ENCODE peak calls at places on chromosomes 11 and 22, in seven cellular contexts. K, G, V, T, D, X and M are unnamed samples.
A peak's percentile ranks its signal among the peaks of the same experiment; 100 is the strongest.

GRCh38 chr11:127651175-127651887 is 650.8 kb upstream of the KIRREL3 start:
- DNase-seq in D (no peak), X (peak; percentile 80), V (no peak), K (no peak), T (no peak), G (no peak), M (no peak)

GRCh38 chr11:96744697-96745096 is 354.9 kb downstream of the JRKL start:
- DNase-seq in K (no peak), X (no peak), D (no peak), T (no peak), V (no peak), G (no peak), M (no peak)

GRCh38 chr11:102111787-102112653 is 1.8 kb downstream of the YAP1 start:
- DNase-seq in X (peak; percentile 98), D (no peak), V (peak; percentile 73), K (peak; percentile 49), T (peak; percentile 60), G (peak; percentile 13), M (no peak)

GRCh38 chr11:68890490-68891231 is 13.0 kb downstream of the MRPL21 start:
- DNase-seq in K (no peak), D (no peak), G (no peak), T (peak; percentile 49), V (peak; percentile 92), X (no peak), M (peak; percentile 86)

GRCh38 chr22:48700566-48701295 is 1126.9 kb downstream of the BRD1 start:
- DNase-seq in D (no peak), K (no peak), X (no peak), V (no peak), T (no peak), G (no peak), M (no peak)

GRCh38 chr11:115222218-115222862 is 281.9 kb downstream of the CADM1 start:
- DNase-seq in D (peak; percentile 7), T (peak; percentile 22), K (no peak), X (peak; percentile 44), G (no peak), V (no peak), M (no peak)

GRCh38 chr11:2920343-2920742 is 8.9 kb downstream of the PHLDA2 start:
- DNase-seq in V (no peak), T (no peak), D (no peak), K (no peak), G (no peak), X (no peak), M (no peak)

GRCh38 chr11:102268083-102268984 is 49.0 kb upstream of the BIRC3 start:
- DNase-seq in T (peak; percentile 90), V (peak; percentile 85), D (peak; percentile 74), K (peak; percentile 85), G (peak; percentile 75), X (peak; percentile 98), M (peak; percentile 92)

GRCh38 chr11:66969584-66970205 is 5.4 kb upstream of the C11orf86 start:
- DNase-seq in D (no peak), T (no peak), G (no peak), K (no peak), X (no peak), V (no peak), M (no peak)

GRCh38 chr11:45848654-45849081 is 1.4 kb downstream of the CRY2 start:
- DNase-seq in X (peak; percentile 20), K (no peak), D (no peak), G (no peak), V (no peak), T (no peak), M (no peak)

GRCh38 chr22:27504854-27505253 is 296.7 kb downstream of the MN1 start:
- DNase-seq in D (no peak), G (no peak), K (no peak), V (no peak), T (no peak), X (no peak), M (no peak)

GRCh38 chr22:29143848-29144785 is 61.6 kb upstream of the EMID1 start:
- DNase-seq in K (peak; percentile 50), D (no peak), X (no peak), T (no peak), V (peak; percentile 53), G (no peak), M (peak; percentile 75)

GRCh38 chr11:69518081-69518950 is 36.9 kb downstream of the LINC01488 start:
- DNase-seq in X (no peak), K (no peak), T (no peak), G (no peak), V (no peak), D (no peak), M (no peak)

GRCh38 chr11:75925785-75926164 is 110.8 kb downstream of the UVRAG start:
- DNase-seq in K (no peak), G (no peak), D (no peak), T (no peak), X (peak; percentile 11), V (no peak), M (no peak)

GRCh38 chr11:111049131-111049530 is 196.4 kb upstream of the POU2AF2 start:
- DNase-seq in V (no peak), K (no peak), T (no peak), D (no peak), G (no peak), X (no peak), M (no peak)

GRCh38 chr11:116384876-116385275 is 387.9 kb downstream of the BUD13 start:
- DNase-seq in V (no peak), G (no peak), X (no peak), D (no peak), T (no peak), K (no peak), M (no peak)

GRCh38 chr22:36135306-36135705 is 25.2 kb downstream of the APOL3 start:
- DNase-seq in G (no peak), X (no peak), D (no peak), T (no peak), K (no peak), V (no peak), M (no peak)

GRCh38 chr11:19208959-19209568 is 7.3 kb upstream of the CSRP3 start:
- DNase-seq in T (no peak), K (no peak), D (no peak), V (no peak), G (no peak), X (no peak), M (no peak)

GRCh38 chr11:78161937-78162336 is 22.5 kb upstream of the ALG8 start:
- DNase-seq in T (no peak), D (no peak), K (no peak), X (no peak), G (no peak), V (peak; percentile 93), M (peak; percentile 40)

GRCh38 chr11:26676641-26677040 is 45.2 kb downstream of the SLC5A12 start:
- DNase-seq in X (no peak), D (no peak), K (no peak), G (no peak), V (no peak), T (no peak), M (no peak)

GRCh38 chr11:3971756-3972404 is 116.4 kb downstream of the STIM1 start:
- DNase-seq in G (no peak), K (no peak), X (peak; percentile 7), D (no peak), V (no peak), T (no peak), M (no peak)

GRCh38 chr11:134139873-134140331 is 71.0 kb downstream of the JAM3 start:
- DNase-seq in X (peak; percentile 86), G (peak; percentile 49), V (peak; percentile 90), D (peak; percentile 9), K (peak; percentile 70), T (peak; percentile 63), M (no peak)

GRCh38 chr11:87030458-87031054 is 7.2 kb upstream of the TMEM135 start:
- DNase-seq in X (peak; percentile 15), T (no peak), D (no peak), K (no peak), V (no peak), G (no peak), M (no peak)

GRCh38 chr11:58621586-58622262 is 741 bp upstream of the CNTF start:
- DNase-seq in K (no peak), D (no peak), V (no peak), T (no peak), X (no peak), G (no peak), M (no peak)
- H3K27ac ChIP-seq in K (no peak overlapping the region), D (no peak overlapping the region), V (no peak overlapping the region), T (no peak overlapping the region), X (no peak overlapping the region), G (no peak overlapping the region), M (no peak overlapping the region)

DNA sequence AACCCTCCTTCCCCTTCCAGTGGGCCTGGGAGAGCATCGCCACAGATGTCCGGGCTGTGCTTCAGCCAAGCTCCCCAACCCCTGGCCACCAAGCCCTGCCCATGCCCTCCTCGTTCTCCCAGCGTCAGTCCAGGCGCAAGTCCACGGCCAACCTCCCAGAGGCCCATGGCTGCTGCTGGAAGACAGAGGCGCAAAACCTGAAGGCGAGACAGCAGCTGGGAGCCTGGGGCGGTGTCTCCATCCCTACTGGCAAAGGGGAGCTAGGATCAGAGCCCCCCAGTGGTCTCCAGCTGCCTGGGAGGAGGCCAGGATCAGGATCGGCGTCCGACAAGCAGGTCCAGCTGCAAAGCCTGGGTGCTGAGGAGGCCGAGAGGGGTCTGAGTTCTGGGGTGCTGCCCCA is 1.9 kb downstream of the TSGA10IP start:
- DNase-seq in T (no peak), V (no peak), X (no peak), G (no peak), K (no peak), D (no peak), M (no peak)
- H3K4me1 ChIP-seq in T (no peaks in the 10 kb centered on the region), V (no peaks in the 10 kb centered on the region), X (no peaks in the 10 kb centered on the region), G (no peaks in the 10 kb centered on the region), K (no peaks in the 10 kb centered on the region), D (no peaks in the 10 kb centered on the region), M (no peaks in the 10 kb centered on the region)

GRCh38 chr11:118924591-118925585 is 838 bp downstream of the BCL9L start:
- DNase-seq in D (peak; percentile 46), T (peak; percentile 53), V (peak; percentile 86), K (peak; percentile 72), G (peak; percentile 63), X (peak; percentile 54), M (peak; percentile 56)

GRCh38 chr11:118921929-118922744 is 3.6 kb downstream of the BCL9L start:
- DNase-seq in V (peak; percentile 96), X (peak; percentile 88), K (peak; percentile 85), G (no peak), D (no peak), T (peak; percentile 97), M (peak; percentile 95)

GRCh38 chr11:118921121-118921928 is 4.4 kb downstream of the BCL9L start:
- DNase-seq in K (no peak), T (peak; percentile 93), V (peak; percentile 93), D (no peak), G (peak; percentile 32), X (peak; percentile 77), M (peak; percentile 82)

GRCh38 chr11:118923721-118924587 is 1.8 kb downstream of the BCL9L start:
- DNase-seq in V (peak; percentile 65), X (peak; percentile 32), T (no peak), G (peak; percentile 54), K (no peak), D (no peak), M (no peak)

GRCh38 chr11:118922745-118923627 is 2.7 kb downstream of the BCL9L start:
- DNase-seq in K (no peak), T (no peak), V (peak; percentile 65), D (no peak), G (no peak), X (no peak), M (no peak)
- H3K4me3 ChIP-seq in K (peak overlapping the region; percentile 95), T (peak overlapping the region; percentile 89), V (peak overlapping the region; percentile 98), D (peak overlapping the region; percentile 98), G (peak overlapping the region; percentile 94), X (peak overlapping the region; percentile 94), M (peak overlapping the region; percentile 96)

DNA sequence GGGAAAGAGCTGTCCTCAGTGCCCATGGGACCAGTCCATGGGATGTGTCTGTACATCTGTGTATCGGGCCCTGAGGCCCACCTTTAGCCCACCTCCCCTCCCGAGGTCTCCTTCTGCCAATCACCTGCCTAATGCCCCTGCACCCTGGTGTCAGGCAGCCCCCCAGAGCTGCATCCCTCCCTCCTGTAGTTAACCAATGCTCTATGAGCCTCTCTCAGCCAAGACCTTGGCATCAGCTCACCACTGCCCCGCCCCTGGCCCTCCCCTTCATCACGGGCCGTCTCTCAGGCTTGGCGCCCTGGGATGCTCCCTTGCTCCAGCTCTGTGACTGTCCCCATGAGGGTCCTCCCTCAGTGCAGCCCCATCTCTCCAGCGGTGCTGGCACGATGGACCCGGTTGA is 18.5 kb downstream of the MGAT3 start:
- DNase-seq in K (no peak), T (no peak), V (no peak), D (no peak), X (no peak), G (no peak), M (no peak)
- H3K27ac ChIP-seq in K (no peak overlapping the region), T (no peak overlapping the region), V (no peak overlapping the region), D (no peak overlapping the region), X (no peak overlapping the region), G (no peak overlapping the region), M (no peak overlapping the region)